ENCODE peak calls at places on chromosomes 13 and 19, in eight cellular contexts. R is A549, D is stomach, G is lower leg skin, Z is adrenal gland, Y is uterus, T is HCT116, S is upper lobe of left lung. C is an unnamed sample.

GRCh38 chr19:32464279-32464678 is 58.7 kb downstream of the DPY19L3 start:
- DNase-seq in R (peak; percentile 44), D (no peak), G (no peak), Z (no peak), Y (no peak), T (peak; percentile 3), S (no peak), C (no peak)

GRCh38 chr13:23673867-23674605 is 103.8 kb downstream of the TNFRSF19 start:
- DNase-seq in R (no peak), D (no peak), G (no peak), Z (no peak), Y (no peak), T (no peak), S (no peak), C (no peak)

GRCh38 chr13:34623331-34623730 is 318.7 kb upstream of the NBEA start:
- DNase-seq in R (no peak), D (no peak), G (no peak), Z (no peak), Y (no peak), T (no peak), S (no peak), C (no peak)

GRCh38 chr19:40337107-40337506 is 11.1 kb downstream of the C19orf47 start:
- DNase-seq in R (no peak), D (no peak), G (no peak), Z (no peak), Y (no peak), T (no peak), S (no peak), C (no peak)

GRCh38 chr19:12763100-12763499 is 11.5 kb downstream of the BEST2 start:
- DNase-seq in R (no peak), D (no peak), G (no peak), Z (no peak), Y (no peak), T (no peak), S (no peak), C (no peak)

GRCh38 chr13:30908416-30908980 is 2.4 kb downstream of the MEDAG start:
- DNase-seq in R (no peak), D (no peak), G (no peak), Z (peak; percentile 33), Y (peak; percentile 71), T (no peak), S (no peak), C (no peak)

GRCh38 chr19:14035706-14036105 is 4.1 kb downstream of the IL27RA start:
- DNase-seq in R (no peak), D (no peak), G (no peak), Z (no peak), Y (no peak), T (no peak), S (no peak), C (no peak)

GRCh38 chr13:67023088-67023893 is 206.8 kb downstream of the PCDH9 start:
- DNase-seq in R (peak; percentile 25), D (no peak), G (no peak), Z (no peak), Y (no peak), T (no peak), S (peak; percentile 55), C (peak; percentile 4)

GRCh38 chr13:69751259-69751658 is 356.4 kb upstream of the ATXN8OS start:
- DNase-seq in R (no peak), D (no peak), G (no peak), Z (no peak), Y (no peak), T (no peak), S (no peak), C (no peak)

GRCh38 chr19:12790628-12791344 is 500 bp upstream of the JUNB start:
- DNase-seq in R (no peak), D (no peak), G (no peak), Z (no peak), Y (no peak), T (no peak), S (no peak), C (no peak)

GRCh38 chr19:14871619-14872230 is 14.2 kb downstream of the OR7A17 start:
- DNase-seq in R (peak; percentile 1), D (no peak), G (no peak), Z (no peak), Y (no peak), T (peak; percentile 22), S (no peak), C (no peak)

GRCh38 chr13:34926513-34926912 is 15.6 kb upstream of the NBEA start:
- DNase-seq in R (peak; percentile 25), D (no peak), G (no peak), Z (no peak), Y (no peak), T (no peak), S (no peak), C (no peak)

GRCh38 chr19:56162258-56162657 is 13.6 kb upstream of the GALP start:
- DNase-seq in R (no peak), D (no peak), G (no peak), Z (no peak), Y (no peak), T (no peak), S (no peak), C (peak; percentile 82)

GRCh38 chr13:23899555-23899954 is 2.3 kb upstream of the C1QTNF9B start:
- DNase-seq in R (peak; percentile 4), D (no peak), G (no peak), Z (peak; percentile 41), Y (no peak), T (no peak), S (no peak), C (no peak)

GRCh38 chr13:85223883-85224656 is 575.1 kb downstream of the SLITRK6 start:
- DNase-seq in R (no peak), D (no peak), G (no peak), Z (no peak), Y (no peak), T (no peak), S (no peak), C (no peak)

GRCh38 chr19:33450689-33451088 is 70.9 kb downstream of the PEPD start:
- DNase-seq in R (no peak), D (no peak), G (no peak), Z (no peak), Y (no peak), T (no peak), S (no peak), C (no peak)

GRCh38 chr19:7265963-7266362 is 28.3 kb downstream of the INSR start:
- DNase-seq in R (no peak), D (peak; percentile 39), G (no peak), Z (peak; percentile 78), Y (no peak), T (no peak), S (peak; percentile 71), C (no peak)

GRCh38 chr19:15241259-15241658 is 9.0 kb upstream of the EPHX3 start:
- DNase-seq in R (no peak), D (no peak), G (no peak), Z (no peak), Y (no peak), T (no peak), S (no peak), C (no peak)

GRCh38 chr13:23609414-23610186 is 39.4 kb downstream of the TNFRSF19 start:
- DNase-seq in R (no peak), D (no peak), G (no peak), Z (peak; percentile 51), Y (peak; percentile 56), T (no peak), S (peak; percentile 55), C (no peak)

GRCh38 chr13:111115841-111116500 is 861 bp downstream of the ARHGEF7 start:
- DNase-seq in R (no peak), D (no peak), G (peak; percentile 93), Z (no peak), Y (peak; percentile 72), T (no peak), S (no peak), C (no peak)

GRCh38 chr13:42239644-42240043 is 32.3 kb upstream of the AKAP11 start:
- DNase-seq in R (peak; percentile 12), D (no peak), G (no peak), Z (no peak), Y (no peak), T (no peak), S (no peak), C (no peak)

GRCh38 chr19:16268676-16269319 is 55.8 kb upstream of the KLF2 start:
- DNase-seq in R (no peak), D (no peak), G (no peak), Z (no peak), Y (no peak), T (no peak), S (no peak), C (no peak)

GRCh38 chr13:112217431-112217830 is 150.5 kb downstream of the SOX1 start:
- DNase-seq in R (no peak), D (no peak), G (peak; percentile 25), Z (no peak), Y (no peak), T (no peak), S (no peak), C (no peak)

GRCh38 chr13:112210401-112210800 is 143.5 kb downstream of the SOX1 start:
- DNase-seq in R (no peak), D (no peak), G (peak; percentile 72), Z (no peak), Y (no peak), T (no peak), S (no peak), C (peak; percentile 35)

GRCh38 chr13:112215871-112216270 is 148.9 kb downstream of the SOX1 start:
- DNase-seq in R (no peak), D (no peak), G (peak; percentile 54), Z (no peak), Y (no peak), T (no peak), S (no peak), C (no peak)

GRCh38 chr13:112212533-112212932 is 145.6 kb downstream of the SOX1 start:
- DNase-seq in R (no peak), D (no peak), G (no peak), Z (no peak), Y (no peak), T (no peak), S (no peak), C (no peak)

GRCh38 chr13:112213467-112214245 is 146.7 kb downstream of the SOX1 start:
- DNase-seq in R (peak; percentile 20), D (peak; percentile 40), G (peak; percentile 66), Z (no peak), Y (no peak), T (no peak), S (peak; percentile 68), C (no peak)
- TF ChIP-seq POLR2A in R (no peak), D (no peak), G (no peak), Z (no peak), Y (no peak), T (no peak), S (no peak), C (no peak)

GRCh38 chr13:32811297-32811800 is 204.9 kb upstream of the KL start:
- DNase-seq in R (no peak), D (no peak), G (no peak), Z (peak; percentile 13), Y (no peak), T (no peak), S (no peak), C (no peak)
- TF ChIP-seq POLR2A in R (no peak), D (no peak), G (no peak), Z (no peak), Y (no peak), T (no peak), S (no peak), C (no peak)

GRCh38 chr19:2507109-2507508 is 31.2 kb downstream of the GADD45B start:
- DNase-seq in R (peak; percentile 95), D (peak; percentile 65), G (no peak), Z (no peak), Y (no peak), T (peak; percentile 75), S (peak; percentile 59), C (no peak)
- TF ChIP-seq POLR2A in R (no peak), D (no peak), G (no peak), Z (no peak), Y (no peak), T (no peak), S (no peak), C (no peak)

GRCh38 chr19:29666634-29667389 is 1.6 kb downstream of the PLEKHF1 start:
- DNase-seq in R (no peak), D (peak; percentile 54), G (peak; percentile 95), Z (peak; percentile 78), Y (peak; percentile 87), T (no peak), S (no peak), C (peak; percentile 69)
- TF ChIP-seq POLR2A in R (no peak), D (no peak), G (no peak), Z (no peak), Y (no peak), T (no peak), S (no peak), C (no peak)

C was measured in H54.